ENCODE peak calls at places on chromosomes 1 and 21, in nine cellular contexts. A is testis; M is GM23338; R is lower lobe of right lung; Q is breast epithelium; H is mesendoderm; X is suprapubic skin; C is ovary; U is CD8-positive, alpha-beta memory T cell. E is an unnamed sample.

GRCh38 chr1:23539698-23540266 is 8.7 kb upstream of the E2F2 start:
- DNase-seq in U (peak; percentile 82), C (peak; percentile 88), A (peak; percentile 92), M (peak; percentile 98), H (peak; percentile 99), Q (peak; percentile 83), X (peak; percentile 94), R (peak; percentile 90), E (peak; percentile 94)

GRCh38 chr1:66618390-66618789 is 84.4 kb downstream of the SGIP1 start:
- DNase-seq in Q (no peak), C (no peak), H (no peak), A (no peak), X (no peak), U (no peak), R (no peak), M (no peak), E (no peak)

GRCh38 chr1:12540580-12541273 is 77.3 kb downstream of the DHRS3 start:
- DNase-seq in R (peak; percentile 13), A (no peak), U (no peak), H (no peak), X (no peak), C (no peak), Q (no peak), M (no peak), E (no peak)

GRCh38 chr21:33202464-33203363 is 27.0 kb upstream of the IFNAR2 start:
- DNase-seq in A (no peak), R (no peak), Q (no peak), H (no peak), M (no peak), U (no peak), C (no peak), X (no peak), E (no peak)

GRCh38 chr1:20717452-20718342 is at the start of gene KIF17:
- DNase-seq in X (peak; percentile 78), H (peak; percentile 76), U (peak; percentile 33), A (peak; percentile 86), M (peak; percentile 87), R (peak; percentile 87), C (peak; percentile 89), Q (peak; percentile 32), E (peak; percentile 95)

GRCh38 chr1:7961199-7962010 is at the start of gene PARK7:
- DNase-seq in C (peak; percentile 100), Q (peak; percentile 99), U (peak; percentile 100), R (peak; percentile 100), H (peak; percentile 100), X (peak; percentile 100), M (peak; percentile 99), A (peak; percentile 99), E (peak; percentile 99)

GRCh38 chr1:30908446-30908885 is at the start of gene SDC3:
- DNase-seq in H (no peak), Q (no peak), M (no peak), C (peak; percentile 46), R (no peak), U (no peak), A (no peak), X (peak; percentile 33), E (peak; percentile 86)

GRCh38 chr1:183116416-183116815 is 69.6 kb upstream of the LAMC2 start:
- DNase-seq in H (no peak), Q (no peak), C (no peak), U (no peak), R (no peak), A (no peak), M (no peak), X (no peak), E (no peak)

GRCh38 chr1:117215019-117215418 is 4.3 kb upstream of the VTCN1 start:
- DNase-seq in U (no peak), A (no peak), Q (no peak), R (no peak), H (no peak), X (no peak), C (no peak), M (no peak), E (no peak)

GRCh38 chr1:216346521-216346920 is 76.7 kb downstream of the USH2A start:
- DNase-seq in U (no peak), H (no peak), R (no peak), A (no peak), M (no peak), X (no peak), Q (no peak), C (no peak), E (no peak)

GRCh38 chr1:63602629-63603028 is 9.4 kb downstream of the PGM1 start:
- DNase-seq in H (peak; percentile 54), M (peak; percentile 19), R (no peak), Q (no peak), C (no peak), U (no peak), X (no peak), A (no peak), E (no peak)

GRCh38 chr1:63593887-63594617 is 841 bp downstream of the PGM1 start:
- DNase-seq in H (peak; percentile 90), Q (peak; percentile 82), U (peak; percentile 57), C (peak; percentile 74), M (peak; percentile 87), X (peak; percentile 87), R (peak; percentile 88), A (peak; percentile 67), E (peak; percentile 84)

GRCh38 chr1:2480236-2480985 is 4.3 kb downstream of the PLCH2 start:
- DNase-seq in Q (peak; percentile 32), M (no peak), X (no peak), C (no peak), R (no peak), A (no peak), H (no peak), U (no peak), E (no peak)
- H3K27me3 ChIP-seq in Q (no peaks in the 10 kb centered on the region), M (no peaks in the 10 kb centered on the region), X (no peaks in the 10 kb centered on the region), C (no peaks in the 10 kb centered on the region), R (no peaks in the 10 kb centered on the region), A (no peaks in the 10 kb centered on the region), H (no peaks in the 10 kb centered on the region), U (no peaks in the 10 kb centered on the region), E (no peaks in the 10 kb centered on the region)

DNA sequence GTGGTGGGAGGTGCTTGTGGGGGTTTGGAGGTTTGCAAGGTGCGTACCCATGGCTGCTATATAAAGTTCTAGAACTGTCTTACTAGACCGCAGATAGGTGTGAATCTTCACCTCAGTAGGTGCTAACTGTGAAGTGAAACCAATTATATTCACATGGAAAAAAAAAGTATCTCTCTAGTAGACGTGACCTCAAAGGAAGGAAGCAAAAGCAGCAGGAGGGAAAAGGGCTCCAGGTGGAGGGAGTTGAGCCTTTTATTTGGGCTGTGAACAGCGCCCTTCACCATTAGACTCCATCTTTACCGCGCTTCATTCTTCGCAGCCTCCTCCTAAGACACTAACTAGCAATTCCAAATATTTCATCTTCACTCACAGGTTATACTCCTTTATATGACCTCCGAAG is 129.8 kb downstream of the TBX19 start:
- DNase-seq in Q (no peak), A (no peak), X (no peak), C (no peak), U (no peak), H (no peak), M (no peak), R (no peak), E (no peak)
- H3K4me3 ChIP-seq in Q (no peak overlapping the region), A (no peak overlapping the region), X (no peak overlapping the region), C (no peak overlapping the region), U (no peak overlapping the region), H (no peak overlapping the region), M (no peak overlapping the region), R (no peak overlapping the region), E (no peak overlapping the region)

GRCh38 chr1:153940756-153941155 is 5.8 kb downstream of the DENND4B start:
- DNase-seq in A (no peak), M (no peak), C (peak; percentile 19), Q (no peak), X (no peak), U (no peak), R (no peak), H (no peak), E (no peak)

GRCh38 chr1:153939476-153939875 is 7.0 kb downstream of the DENND4B start:
- DNase-seq in C (peak; percentile 30), A (no peak), Q (no peak), R (no peak), H (no peak), X (no peak), U (no peak), M (no peak), E (no peak)

GRCh38 chr1:153937331-153937730 is 9.2 kb downstream of the DENND4B start:
- DNase-seq in M (no peak), Q (no peak), X (no peak), U (no peak), A (no peak), H (no peak), C (peak; percentile 21), R (no peak), E (no peak)

GRCh38 chr1:153936011-153936802 is 10.3 kb downstream of the DENND4B start:
- DNase-seq in X (peak; percentile 55), R (no peak), U (no peak), C (peak; percentile 30), H (no peak), A (no peak), M (no peak), Q (no peak), E (no peak)

DNA sequence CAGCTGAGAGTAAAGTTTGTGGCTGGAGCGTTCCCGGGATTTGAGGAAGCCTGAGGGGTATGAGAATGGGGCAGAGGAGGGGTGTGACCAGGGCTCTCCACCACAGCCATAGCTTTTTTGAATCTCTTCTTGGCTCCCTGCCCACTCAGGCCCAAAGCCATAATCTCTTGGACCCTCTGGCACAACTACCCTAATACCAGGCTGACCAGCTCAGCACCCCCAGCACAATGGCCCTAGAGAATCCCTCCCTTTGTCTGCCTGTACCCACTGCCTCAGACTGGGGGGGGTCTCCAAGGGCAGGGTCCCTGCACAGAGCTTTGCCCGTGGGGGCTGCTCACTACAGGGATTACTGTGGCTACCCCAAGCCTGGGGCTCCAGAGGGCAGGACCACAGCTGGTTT is 7.5 kb downstream of the DENND4B start:
- DNase-seq in U (no peak), M (no peak), C (no peak), X (no peak), R (no peak), Q (no peak), H (no peak), A (no peak), E (no peak)
- H3K36me3 ChIP-seq in U (peaks cover 66% of the 10 kb centered on the region), M (peaks cover 20% of the 10 kb centered on the region), C (no peaks in the 10 kb centered on the region), X (peaks cover 83% of the 10 kb centered on the region), R (peaks cover 97% of the 10 kb centered on the region), Q (peaks cover 5% of the 10 kb centered on the region), H (peaks cover 18% of the 10 kb centered on the region), A (no peaks in the 10 kb centered on the region), E (peaks cover 33% of the 10 kb centered on the region)

GRCh38 chr1:165442053-165442452 is 2.9 kb downstream of the RXRG start:
- DNase-seq in Q (no peak), R (no peak), C (no peak), X (no peak), U (no peak), A (no peak), H (no peak), M (no peak), E (no peak)

GRCh38 chr1:165445388-165445787 is 462 bp upstream of the RXRG start:
- DNase-seq in M (peak; percentile 26), C (no peak), X (no peak), R (no peak), A (no peak), H (no peak), Q (no peak), U (no peak), E (no peak)

GRCh38 chr1:165443539-165444289 is 1.2 kb downstream of the RXRG start:
- DNase-seq in R (peak; percentile 48), M (peak; percentile 39), C (no peak), U (no peak), A (peak; percentile 16), X (no peak), H (peak; percentile 53), Q (no peak), E (peak; percentile 65)

GRCh38 chr1:165442653-165443052 is 2.3 kb downstream of the RXRG start:
- DNase-seq in A (no peak), U (no peak), Q (no peak), H (no peak), R (no peak), C (no peak), M (no peak), X (no peak), E (no peak)

GRCh38 chr1:165444897-165445370 is at the start of gene RXRG:
- DNase-seq in M (peak; percentile 74), H (peak; percentile 76), U (no peak), R (peak; percentile 67), X (no peak), Q (no peak), C (peak; percentile 33), A (peak; percentile 42), E (peak; percentile 59)
- H3K27me3 ChIP-seq in M (peaks cover 87% of the 10 kb centered on the region), H (peaks cover 9% of the 10 kb centered on the region), U (peaks cover 22% of the 10 kb centered on the region), R (peaks cover 10% of the 10 kb centered on the region), X (peaks cover 43% of the 10 kb centered on the region), Q (peaks cover 30% of the 10 kb centered on the region), C (no peaks in the 10 kb centered on the region), A (no peaks in the 10 kb centered on the region), E (peaks cover 59% of the 10 kb centered on the region)

E was measured in H7.